ENCODE peak calls at places on chromosomes 11 and 22, in eight cellular contexts. U, O, Q, L, F, K, R and C are unnamed samples.
A peak's percentile ranks its signal among the peaks of the same experiment; 100 is the strongest.

GRCh38 chr22:45896153-45896951 is 80.6 kb downstream of the WNT7B start:
- DNase-seq in O (no peak), L (no peak), F (no peak), K (no peak), U (peak; percentile 83), R (no peak), Q (no peak), C (peak; percentile 82)

GRCh38 chr22:20989323-20990138 is 7.4 kb downstream of the LZTR1 start:
- DNase-seq in R (no peak), L (no peak), K (no peak), Q (no peak), U (no peak), F (no peak), O (peak; percentile 59), C (no peak)

GRCh38 chr22:19566599-19567382 is 42.6 kb upstream of the CLDN5 start:
- DNase-seq in U (no peak), R (no peak), Q (no peak), O (no peak), F (no peak), L (no peak), K (no peak), C (no peak)

GRCh38 chr22:35555351-35555915 is 14.8 kb downstream of the RASD2 start:
- DNase-seq in K (no peak), Q (no peak), F (no peak), O (no peak), U (no peak), R (no peak), L (no peak), C (no peak)

GRCh38 chr22:27509132-27509920 is 292.2 kb downstream of the MN1 start:
- DNase-seq in Q (no peak), L (no peak), F (no peak), R (no peak), U (no peak), K (no peak), O (no peak), C (no peak)

GRCh38 chr11:77102246-77103210 is at the start of gene OMP:
- DNase-seq in F (peak; percentile 68), K (no peak), Q (no peak), O (no peak), L (no peak), R (no peak), U (no peak), C (no peak)

GRCh38 chr11:15816270-15816871 is 540.0 kb downstream of the SOX6 start:
- DNase-seq in K (no peak), F (no peak), R (no peak), L (no peak), Q (peak; percentile 42), U (no peak), O (no peak), C (no peak)

GRCh38 chr22:38924197-38924952 is 33.0 kb upstream of the APOBEC3A start:
- DNase-seq in L (peak; percentile 94), K (no peak), U (no peak), R (peak; percentile 89), F (no peak), Q (no peak), O (peak; percentile 72), C (peak; percentile 77)

GRCh38 chr11:114135737-114136151 is 76.2 kb downstream of the ZBTB16 start:
- DNase-seq in K (no peak), U (peak; percentile 64), R (peak; percentile 47), O (no peak), L (no peak), Q (peak; percentile 67), F (no peak), C (no peak)

GRCh38 chr11:90849278-90849677 is 626.4 kb upstream of the CHORDC1 start:
- DNase-seq in Q (no peak), O (no peak), L (no peak), K (no peak), R (no peak), U (no peak), F (no peak), C (no peak)

GRCh38 chr11:45108070-45109064 is 38.1 kb upstream of the PRDM11 start:
- DNase-seq in Q (no peak), O (no peak), R (no peak), U (no peak), L (no peak), F (no peak), K (no peak), C (no peak)

GRCh38 chr22:25327018-25327755 is 107.7 kb downstream of the CRYBB2 start:
- DNase-seq in U (no peak), R (no peak), L (no peak), K (no peak), F (no peak), O (no peak), Q (no peak), C (no peak)

GRCh38 chr11:1574256-1575242 is 2.5 kb upstream of the DUSP8 start:
- DNase-seq in K (no peak), U (peak; percentile 62), Q (peak; percentile 17), O (no peak), R (peak; percentile 85), L (peak; percentile 69), F (peak; percentile 91), C (no peak)

GRCh38 chr11:122248939-122249338 is 132.9 kb upstream of the BLID start:
- DNase-seq in K (no peak), F (no peak), R (no peak), U (no peak), L (no peak), Q (no peak), O (no peak), C (no peak)

GRCh38 chr11:122259149-122259821 is 143.3 kb upstream of the BLID start:
- DNase-seq in F (no peak), Q (no peak), U (no peak), K (no peak), L (no peak), R (no peak), O (no peak), C (no peak)

GRCh38 chr11:122248130-122248529 is 132.1 kb upstream of the BLID start:
- DNase-seq in U (no peak), K (no peak), R (no peak), L (no peak), F (no peak), O (no peak), Q (no peak), C (no peak)

GRCh38 chr11:122258446-122258994 is 142.5 kb upstream of the BLID start:
- DNase-seq in K (no peak), R (no peak), O (no peak), U (no peak), F (no peak), Q (no peak), L (no peak), C (no peak)

DNA sequence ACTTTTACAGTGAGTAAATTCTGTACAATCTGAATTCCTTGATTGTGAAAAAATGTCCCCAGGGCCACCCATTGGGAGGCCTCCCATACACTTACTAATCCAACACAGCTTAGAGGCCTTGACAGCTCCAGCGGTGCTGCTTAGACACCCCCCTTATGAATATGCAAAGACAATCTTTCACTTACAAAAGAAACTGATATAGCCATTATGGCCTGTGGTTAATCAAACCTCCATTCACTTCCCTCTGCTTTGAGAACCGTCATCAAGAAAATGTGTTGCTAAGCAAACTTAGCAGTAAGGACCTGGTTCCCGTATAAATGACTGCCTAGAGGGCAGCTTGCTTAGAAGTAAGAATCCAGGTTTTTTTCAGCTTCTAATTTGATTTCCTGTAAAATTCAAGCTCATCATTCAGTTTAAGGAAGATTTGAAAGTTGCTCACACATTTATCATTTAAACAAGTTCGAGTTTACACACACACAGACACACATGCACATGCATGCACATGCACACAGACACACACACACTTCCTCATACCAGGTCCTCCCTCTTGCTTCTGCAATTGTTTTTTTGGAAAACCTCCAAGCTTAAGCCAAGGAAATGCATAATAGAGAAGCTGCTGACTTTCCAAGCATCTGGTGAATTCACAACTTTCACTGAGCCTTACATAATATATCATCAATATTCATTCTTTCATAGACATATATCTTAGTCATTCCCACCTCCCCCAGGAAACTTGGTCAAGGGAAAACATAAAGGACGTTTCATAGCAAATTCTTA is 137.7 kb upstream of the BLID start:
- DNase-seq in K (no peak), F (no peak), U (peak; percentile 30), O (no peak), R (no peak), Q (peak; percentile 72), L (no peak), C (no peak)
- TF ChIP-seq POLR2AphosphoS5 in K (no peak), F (no peak), U (no peak), O (no peak), R (no peak), Q (peak; percentile 71), L (no peak), C (no peak)

DNA sequence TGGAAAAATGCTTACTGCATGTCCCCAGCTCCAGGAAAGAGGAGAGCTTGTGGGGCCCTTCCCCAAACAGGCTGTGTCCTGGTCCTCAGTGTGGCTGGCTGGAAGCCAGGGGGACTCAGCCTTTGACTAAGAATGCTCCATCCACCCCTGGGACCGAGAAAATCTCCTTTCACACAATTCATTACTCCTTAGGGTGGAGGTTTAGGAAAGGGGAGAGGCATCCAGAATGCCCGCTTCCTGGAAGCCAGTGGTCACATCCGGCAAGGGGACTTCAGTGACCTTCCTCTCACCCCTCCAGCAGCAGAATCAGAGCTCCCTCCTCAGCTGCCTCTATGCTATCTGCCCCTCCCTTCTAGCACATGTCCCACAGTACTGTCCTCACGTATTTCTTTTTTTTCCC is 21.9 kb downstream of the ATG16L2 start:
- DNase-seq in F (no peak), R (peak; percentile 66), U (no peak), Q (no peak), K (no peak), L (no peak), O (no peak), C (no peak)
- TF ChIP-seq POLR2AphosphoS5 in F (no peak), R (no peak), U (no peak), Q (no peak), K (no peak), L (no peak), O (no peak), C (no peak)

GRCh38 chr11:47144541-47144940 is 32.1 kb downstream of the ARFGAP2 start:
- DNase-seq in L (no peak), K (no peak), F (no peak), O (no peak), Q (no peak), U (no peak), R (peak; percentile 18), C (no peak)
- TF ChIP-seq POLR2AphosphoS5 in L (no peak), K (no peak), F (no peak), O (no peak), Q (no peak), U (no peak), R (no peak), C (no peak)

GRCh38 chr11:115927823-115928329 is 423.7 kb upstream of the CADM1 start:
- DNase-seq in U (no peak), R (no peak), L (no peak), Q (no peak), F (no peak), O (no peak), K (no peak), C (no peak)

GRCh38 chr11:115926090-115926489 is 421.9 kb upstream of the CADM1 start:
- DNase-seq in K (no peak), F (no peak), Q (no peak), L (no peak), R (no peak), U (no peak), O (no peak), C (no peak)

GRCh38 chr11:115925568-115925904 is 421.3 kb upstream of the CADM1 start:
- DNase-seq in U (no peak), Q (no peak), L (no peak), F (no peak), K (no peak), O (no peak), R (no peak), C (no peak)

GRCh38 chr11:115926601-115927000 is 422.4 kb upstream of the CADM1 start:
- DNase-seq in Q (no peak), R (no peak), L (no peak), K (no peak), F (no peak), U (no peak), O (no peak), C (no peak)

GRCh38 chr11:115924744-115925567 is 420.7 kb upstream of the CADM1 start:
- DNase-seq in Q (no peak), R (no peak), L (no peak), U (no peak), K (no peak), O (no peak), F (no peak), C (no peak)
- TF ChIP-seq POLR2AphosphoS5 in Q (no peak), R (no peak), L (no peak), U (no peak), K (no peak), O (no peak), F (no peak), C (no peak)